ENCODE peak calls at places on chromosomes 4 and X, in four cellular contexts. One of them, this sample, is unnamed.

GRCh38 chrX:19046343-19047215 is 62.7 kb upstream of the PHKA2 start:
- DNase-seq in ACHN: peak
- DNase-seq in NAMALWA: no peak
- DNase-seq in dorsolateral prefrontal cortex: no peak
- DNase-seq in this sample: no peak

GRCh38 chrX:41412261-41413167 is 34.6 kb upstream of the NYX start:
- DNase-seq in NAMALWA: no peak
- DNase-seq in ACHN: no peak
- DNase-seq in dorsolateral prefrontal cortex: no peak
- DNase-seq in this sample: peak

GRCh38 chr4:184108006-184108501 is 109.6 kb downstream of the ENPP6 start:
- DNase-seq in NAMALWA: no peak
- DNase-seq in ACHN: no peak
- DNase-seq in dorsolateral prefrontal cortex: no peak
- DNase-seq in this sample: no peak

GRCh38 chrX:131795442-131796229 is 227.5 kb upstream of the STK26 start:
- DNase-seq in dorsolateral prefrontal cortex: no peak
- DNase-seq in NAMALWA: no peak
- DNase-seq in ACHN: no peak
- DNase-seq in this sample: no peak

GRCh38 chr4:73679836-73680235 is 59.6 kb upstream of the RASSF6 start:
- DNase-seq in ACHN: no peak
- DNase-seq in NAMALWA: no peak
- DNase-seq in dorsolateral prefrontal cortex: no peak
- DNase-seq in this sample: no peak

GRCh38 chrX:48719958-48720357 is 23.4 kb downstream of the SUV39H1 start:
- DNase-seq in ACHN: no peak
- DNase-seq in NAMALWA: no peak
- DNase-seq in dorsolateral prefrontal cortex: no peak
- DNase-seq in this sample: no peak

GRCh38 chr4:140811429-140811828 is 55.2 kb upstream of the TBC1D9 start:
- DNase-seq in dorsolateral prefrontal cortex: no peak
- DNase-seq in ACHN: no peak
- DNase-seq in NAMALWA: no peak
- DNase-seq in this sample: no peak

GRCh38 chrX:1224954-1225353 is 12.5 kb upstream of the CRLF2 start:
- DNase-seq in dorsolateral prefrontal cortex: no peak
- DNase-seq in ACHN: no peak
- DNase-seq in NAMALWA: no peak
- DNase-seq in this sample: no peak

GRCh38 chr4:95087657-95088455 is 330.1 kb downstream of the BMPR1B start:
- DNase-seq in ACHN: no peak
- DNase-seq in NAMALWA: no peak
- DNase-seq in dorsolateral prefrontal cortex: no peak
- DNase-seq in this sample: no peak

GRCh38 chrX:8868070-8868795 is 67.0 kb upstream of the FAM9A start:
- DNase-seq in NAMALWA: no peak
- DNase-seq in ACHN: no peak
- DNase-seq in dorsolateral prefrontal cortex: no peak
- DNase-seq in this sample: no peak

GRCh38 chr4:78693777-78694456 is 82.2 kb upstream of the BMP2K start:
- DNase-seq in ACHN: no peak
- DNase-seq in dorsolateral prefrontal cortex: no peak
- DNase-seq in NAMALWA: no peak
- DNase-seq in this sample: no peak

GRCh38 chr4:47270226-47270888 is 193.1 kb downstream of the COMMD8 start:
- DNase-seq in ACHN: no peak
- DNase-seq in dorsolateral prefrontal cortex: no peak
- DNase-seq in NAMALWA: no peak
- DNase-seq in this sample: no peak